ENCODE peak calls at places on chromosome 4, in eight cellular contexts. N is heart left ventricle, S is suprapubic skin, B is right lobe of liver, L is transverse colon, J is thyroid gland, H is esophagus squamous epithelium, M is adrenal gland. G is an unnamed sample.

GRCh38 chr4:38902695-38903094 is 35.1 kb downstream of the FAM114A1 start:
- DNase-seq in J (no peak), B (no peak), N (no peak), S (no peak), H (no peak), L (no peak), M (no peak), G (no peak)

GRCh38 chr4:164937576-164938270 is 39.7 kb downstream of the TRIM61 start:
- DNase-seq in B (peak; percentile 61), S (no peak), H (no peak), N (no peak), L (no peak), J (no peak), M (no peak), G (no peak)

GRCh38 chr4:150140774-150141400 is 62.6 kb downstream of the DCLK2 start:
- DNase-seq in S (no peak), L (no peak), N (no peak), H (no peak), J (no peak), B (no peak), M (no peak), G (no peak)

GRCh38 chr4:27129871-27130277 is 269.2 kb downstream of the STIM2 start:
- DNase-seq in L (no peak), S (no peak), B (no peak), J (no peak), M (no peak), H (no peak), N (no peak), G (no peak)

GRCh38 chr4:48645225-48645794 is 134.8 kb downstream of the FRYL start:
- DNase-seq in M (no peak), N (no peak), L (no peak), H (no peak), B (no peak), J (no peak), S (no peak), G (no peak)

GRCh38 chr4:41365726-41366125 is 109.0 kb downstream of the UCHL1 start:
- DNase-seq in B (no peak), S (no peak), J (no peak), M (no peak), L (no peak), H (no peak), N (no peak), G (no peak)

GRCh38 chr4:165873298-165874071 is 448 bp downstream of the TLL1 start:
- DNase-seq in L (no peak), M (no peak), N (peak; percentile 32), B (peak; percentile 62), H (no peak), J (peak; percentile 27), S (no peak), G (no peak)

GRCh38 chr4:137956256-137956655 is 285.9 kb downstream of the SLC7A11 start:
- DNase-seq in J (no peak), S (no peak), L (no peak), H (no peak), M (no peak), N (no peak), B (no peak), G (no peak)

GRCh38 chr4:99886146-99886545 is 8.1 kb downstream of the LAMTOR3 start:
- DNase-seq in N (no peak), B (no peak), H (no peak), L (no peak), M (no peak), J (no peak), S (no peak), G (no peak)

GRCh38 chr4:7414736-7415510 is 19.8 kb downstream of the PSAPL1 start:
- DNase-seq in B (no peak), H (no peak), L (no peak), S (no peak), M (peak; percentile 2), N (no peak), J (no peak), G (no peak)

GRCh38 chr4:71195932-71196331 is 142.9 kb upstream of the SLC4A4 start:
- DNase-seq in M (no peak), L (no peak), N (no peak), B (no peak), J (peak; percentile 50), S (no peak), H (no peak), G (no peak)

GRCh38 chr4:31984872-31985271 is 1264.7 kb downstream of the PCDH7 start:
- DNase-seq in S (no peak), J (no peak), H (no peak), B (no peak), L (no peak), M (no peak), N (no peak), G (no peak)

GRCh38 chr4:171644430-171645057 is 168.7 kb upstream of the GALNTL6 start:
- DNase-seq in J (no peak), H (no peak), M (no peak), L (no peak), B (no peak), S (no peak), N (no peak), G (no peak)

GRCh38 chr4:11470709-11471441 is 42.2 kb upstream of the HS3ST1 start:
- DNase-seq in J (no peak), B (no peak), S (no peak), N (no peak), M (no peak), H (no peak), L (no peak), G (no peak)

GRCh38 chr4:66911898-66912297 is 633.4 kb downstream of the CENPC start:
- DNase-seq in H (no peak), S (no peak), N (no peak), M (no peak), J (no peak), B (no peak), L (no peak), G (no peak)

GRCh38 chr4:114302472-114302871 is 296.1 kb upstream of the UGT8 start:
- DNase-seq in L (no peak), B (no peak), H (no peak), N (no peak), M (no peak), J (no peak), S (no peak), G (no peak)

GRCh38 chr4:1449833-1450741 is 43.8 kb upstream of the NKX1-1 start:
- DNase-seq in B (peak; percentile 44), M (no peak), H (no peak), N (peak; percentile 9), L (no peak), J (no peak), S (no peak), G (no peak)

GRCh38 chr4:67083496-67083895 is 461.8 kb downstream of the CENPC start:
- DNase-seq in S (no peak), M (no peak), J (no peak), B (no peak), L (no peak), N (no peak), H (no peak), G (no peak)

GRCh38 chr4:165844151-165844550 is 28.9 kb upstream of the TLL1 start:
- DNase-seq in H (no peak), S (no peak), L (no peak), J (no peak), N (no peak), M (no peak), B (no peak), G (no peak)

GRCh38 chr4:158644341-158644740 is 27.3 kb downstream of the C4orf46 start:
- DNase-seq in M (no peak), N (no peak), H (no peak), J (no peak), B (no peak), L (no peak), S (no peak), G (no peak)
- H3K36me3 ChIP-seq in M (no peaks in the 10 kb centered on the region), N (no peaks in the 10 kb centered on the region), H (no peaks in the 10 kb centered on the region), J (no peaks in the 10 kb centered on the region), B (no peaks in the 10 kb centered on the region), L (no peaks in the 10 kb centered on the region), S (no peaks in the 10 kb centered on the region), G (no peaks in the 10 kb centered on the region)

DNA sequence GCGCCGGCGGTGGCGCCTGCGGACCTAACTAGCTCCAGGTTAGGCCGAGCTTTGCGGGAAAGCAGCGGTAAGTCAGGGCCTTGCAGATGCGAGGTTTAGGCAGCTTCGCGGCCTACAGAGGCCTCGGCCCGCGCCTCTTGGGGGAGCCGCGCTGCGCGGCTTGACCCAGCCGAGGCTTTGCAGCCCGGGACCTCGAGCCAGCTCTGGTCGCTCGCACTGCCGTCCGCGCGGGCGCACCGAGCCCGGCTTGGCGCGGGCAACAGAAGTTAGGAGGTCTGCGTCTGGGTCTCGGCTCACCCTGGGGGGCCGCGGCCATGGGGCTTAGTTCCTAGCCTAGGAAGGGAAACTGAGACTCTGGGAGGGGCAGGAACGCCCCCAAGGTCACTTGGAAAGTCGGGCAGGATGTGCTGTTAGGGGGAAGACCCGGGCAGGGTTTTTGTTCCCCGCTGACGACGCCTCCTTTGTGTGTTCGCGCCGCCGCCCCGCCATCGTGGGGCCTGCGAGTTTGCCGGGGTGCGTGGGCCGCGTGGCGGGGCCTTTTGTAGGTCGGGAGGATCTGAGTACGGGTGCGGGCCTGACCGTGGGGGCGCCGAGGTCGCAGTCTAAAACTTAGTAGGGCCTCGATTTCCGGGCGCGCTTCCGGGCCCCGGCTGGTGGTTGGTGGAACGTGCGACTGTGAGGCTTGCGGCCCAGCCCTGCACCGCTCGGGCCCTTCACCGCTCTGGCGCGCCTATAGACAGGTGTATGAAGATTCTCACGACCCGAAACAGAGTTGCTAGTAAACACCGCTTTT is 482 bp downstream of the RNF4 start:
- DNase-seq in L (peak; percentile 72), B (peak; percentile 70), J (peak; percentile 44), S (no peak), H (peak; percentile 13), N (peak; percentile 53), M (peak; percentile 35), G (no peak)
- TF ChIP-seq CTCF in L (peak; percentile 19), B (no peak), J (no peak), S (no peak), H (no peak), N (no peak), M (no peak), G (no peak)

DNA sequence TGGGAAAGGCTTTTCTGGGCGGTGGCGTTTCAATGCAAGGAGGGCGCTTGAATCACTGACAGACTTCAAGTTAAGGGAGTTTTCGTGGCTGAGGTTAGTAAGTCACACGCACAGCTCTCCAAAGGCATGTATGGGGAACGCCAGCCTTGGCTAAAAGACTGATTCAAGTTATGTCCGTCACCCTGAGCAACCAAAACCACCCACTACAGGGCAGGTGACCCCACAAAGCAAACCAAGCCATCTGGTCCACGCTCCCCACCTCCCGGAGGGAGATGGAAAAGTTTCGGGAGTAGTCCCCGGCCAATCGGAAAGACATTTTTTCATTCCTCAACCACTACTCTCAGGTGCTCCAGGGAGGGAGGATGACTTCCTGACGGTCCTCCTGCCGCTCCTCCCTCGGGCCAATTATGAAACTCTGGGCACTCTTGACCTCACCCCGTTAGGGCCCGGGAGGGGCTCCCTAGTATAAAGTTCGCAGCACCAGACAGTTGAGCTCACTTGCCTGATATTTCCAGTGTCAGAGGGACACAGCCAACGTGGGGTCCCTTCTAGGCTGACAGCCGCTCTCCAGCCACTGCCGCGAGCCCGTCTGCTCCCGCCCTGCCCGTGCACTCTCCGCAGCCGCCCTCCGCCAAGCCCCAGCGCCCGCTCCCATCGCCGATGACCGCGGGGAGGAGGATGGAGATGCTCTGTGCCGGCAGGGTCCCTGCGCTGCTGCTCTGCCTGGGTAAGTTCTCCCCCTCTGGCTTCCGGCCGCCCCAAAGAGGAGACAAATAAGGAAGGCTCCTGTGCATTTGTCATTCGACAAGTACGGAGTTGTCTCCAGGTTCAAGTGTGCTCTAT is at the start of gene EREG:
- DNase-seq in B (peak; percentile 65), L (peak; percentile 30), H (no peak), N (peak; percentile 25), S (no peak), J (peak; percentile 12), M (no peak), G (no peak)
- TF ChIP-seq POLR2A in B (no peak), L (no peak), H (no peak), N (no peak), S (no peak), J (no peak), M (no peak), G (no peak)

GRCh38 chr4:176995-177394 is 52.7 kb downstream of the ZNF718 start:
- DNase-seq in N (no peak), J (no peak), L (no peak), S (no peak), H (no peak), M (no peak), B (no peak), G (no peak)
- H3K36me3 ChIP-seq in N (no peaks in the 10 kb centered on the region), J (no peaks in the 10 kb centered on the region), L (no peaks in the 10 kb centered on the region), S (no peaks in the 10 kb centered on the region), H (no peaks in the 10 kb centered on the region), M (no peaks in the 10 kb centered on the region), B (no peaks in the 10 kb centered on the region), G (peaks cover 13% of the 10 kb centered on the region)